ENCODE peak calls at places on chromosome 17, in nine cellular contexts. One of them, this sample, is unnamed.
A peak's percentile ranks its signal among the peaks of the same experiment; 100 is the strongest.

GRCh38 chr17:4958102-4958501 is 7.2 kb downstream of the ENO3 start:
- DNase-seq in BE2C: no peak
- DNase-seq in renal cortical epithelial cell: no peak
- DNase-seq in glutamatergic neuron: no peak
- DNase-seq in amniotic epithelial cell: no peak
- DNase-seq in T follicular helper cell: no peak
- DNase-seq in heart left ventricle: no peak
- DNase-seq in DMS53: no peak
- DNase-seq in RPMI8226: no peak
- DNase-seq in this sample: no peak

GRCh38 chr17:40533896-40534295 is 31.4 kb downstream of the CCR7 start:
- DNase-seq in BE2C: no peak
- DNase-seq in renal cortical epithelial cell: no peak
- DNase-seq in glutamatergic neuron: no peak
- DNase-seq in amniotic epithelial cell: no peak
- DNase-seq in T follicular helper cell: no peak
- DNase-seq in heart left ventricle: no peak
- DNase-seq in DMS53: peak; percentile 50
- DNase-seq in RPMI8226: no peak
- DNase-seq in this sample: no peak

GRCh38 chr17:10099051-10099571 is 99.3 kb downstream of the GAS7 start:
- DNase-seq in BE2C: no peak
- DNase-seq in renal cortical epithelial cell: no peak
- DNase-seq in glutamatergic neuron: no peak
- DNase-seq in amniotic epithelial cell: peak; percentile 81
- DNase-seq in T follicular helper cell: no peak
- DNase-seq in heart left ventricle: no peak
- DNase-seq in DMS53: no peak
- DNase-seq in RPMI8226: no peak
- DNase-seq in this sample: peak; percentile 91

GRCh38 chr17:17213775-17214174 is 7.6 kb upstream of the PLD6 start:
- DNase-seq in BE2C: no peak
- DNase-seq in renal cortical epithelial cell: no peak
- DNase-seq in glutamatergic neuron: no peak
- DNase-seq in amniotic epithelial cell: no peak
- DNase-seq in T follicular helper cell: no peak
- DNase-seq in heart left ventricle: no peak
- DNase-seq in DMS53: no peak
- DNase-seq in RPMI8226: no peak
- DNase-seq in this sample: no peak

GRCh38 chr17:69117855-69118758 is 23.6 kb downstream of the ABCA6 start:
- DNase-seq in BE2C: no peak
- DNase-seq in renal cortical epithelial cell: peak; percentile 40
- DNase-seq in glutamatergic neuron: no peak
- DNase-seq in amniotic epithelial cell: no peak
- DNase-seq in T follicular helper cell: no peak
- DNase-seq in heart left ventricle: no peak
- DNase-seq in DMS53: no peak
- DNase-seq in RPMI8226: no peak
- DNase-seq in this sample: no peak

GRCh38 chr17:56679148-56679766 is 85.8 kb downstream of the NOG start:
- DNase-seq in BE2C: no peak
- DNase-seq in renal cortical epithelial cell: peak; percentile 48
- DNase-seq in glutamatergic neuron: peak; percentile 34
- DNase-seq in amniotic epithelial cell: peak; percentile 17
- DNase-seq in T follicular helper cell: no peak
- DNase-seq in heart left ventricle: no peak
- DNase-seq in DMS53: peak; percentile 49
- DNase-seq in RPMI8226: peak; percentile 17
- DNase-seq in this sample: peak; percentile 35

GRCh38 chr17:2378905-2379304 is 22.0 kb downstream of the MNT start:
- DNase-seq in BE2C: no peak
- DNase-seq in renal cortical epithelial cell: no peak
- DNase-seq in glutamatergic neuron: no peak
- DNase-seq in amniotic epithelial cell: no peak
- DNase-seq in T follicular helper cell: no peak
- DNase-seq in heart left ventricle: no peak
- DNase-seq in DMS53: no peak
- DNase-seq in RPMI8226: no peak
- DNase-seq in this sample: no peak

GRCh38 chr17:40399185-40399584 is 18.5 kb downstream of the TOP2A start:
- DNase-seq in BE2C: no peak
- DNase-seq in renal cortical epithelial cell: peak; percentile 73
- DNase-seq in glutamatergic neuron: no peak
- DNase-seq in amniotic epithelial cell: peak; percentile 64
- DNase-seq in T follicular helper cell: no peak
- DNase-seq in heart left ventricle: no peak
- DNase-seq in DMS53: peak; percentile 73
- DNase-seq in RPMI8226: peak; percentile 54
- DNase-seq in this sample: peak; percentile 73

GRCh38 chr17:37273419-37274051 is 102.2 kb upstream of the C17orf78 start:
- DNase-seq in BE2C: no peak
- DNase-seq in renal cortical epithelial cell: peak; percentile 25
- DNase-seq in glutamatergic neuron: peak; percentile 54
- DNase-seq in amniotic epithelial cell: peak; percentile 99
- DNase-seq in T follicular helper cell: no peak
- DNase-seq in heart left ventricle: no peak
- DNase-seq in DMS53: no peak
- DNase-seq in RPMI8226: peak; percentile 31
- DNase-seq in this sample: peak; percentile 99

GRCh38 chr17:8256291-8256690 is 7.2 kb downstream of the PFAS start:
- DNase-seq in BE2C: no peak
- DNase-seq in renal cortical epithelial cell: no peak
- DNase-seq in glutamatergic neuron: no peak
- DNase-seq in amniotic epithelial cell: no peak
- DNase-seq in T follicular helper cell: no peak
- DNase-seq in heart left ventricle: no peak
- DNase-seq in DMS53: no peak
- DNase-seq in RPMI8226: no peak
- DNase-seq in this sample: no peak

GRCh38 chr17:17716837-17717523 is 35.7 kb downstream of the RAI1 start:
- DNase-seq in BE2C: no peak
- DNase-seq in renal cortical epithelial cell: no peak
- DNase-seq in glutamatergic neuron: no peak
- DNase-seq in amniotic epithelial cell: no peak
- DNase-seq in T follicular helper cell: no peak
- DNase-seq in heart left ventricle: no peak
- DNase-seq in DMS53: no peak
- DNase-seq in RPMI8226: no peak
- DNase-seq in this sample: no peak

GRCh38 chr17:80109066-80109618 is 7.8 kb downstream of the GAA start:
- DNase-seq in BE2C: no peak
- DNase-seq in renal cortical epithelial cell: no peak
- DNase-seq in glutamatergic neuron: no peak
- DNase-seq in amniotic epithelial cell: no peak
- DNase-seq in T follicular helper cell: no peak
- DNase-seq in heart left ventricle: no peak
- DNase-seq in DMS53: no peak
- DNase-seq in RPMI8226: no peak
- DNase-seq in this sample: no peak

GRCh38 chr17:74868908-74869255 is 3.9 kb downstream of the FDXR start:
- DNase-seq in BE2C: no peak
- DNase-seq in renal cortical epithelial cell: no peak
- DNase-seq in glutamatergic neuron: no peak
- DNase-seq in amniotic epithelial cell: no peak
- DNase-seq in T follicular helper cell: no peak
- DNase-seq in heart left ventricle: no peak
- DNase-seq in DMS53: no peak
- DNase-seq in RPMI8226: no peak
- DNase-seq in this sample: no peak

GRCh38 chr17:2057714-2058520 is 3.0 kb downstream of the HIC1 start:
- DNase-seq in BE2C: no peak
- DNase-seq in renal cortical epithelial cell: no peak
- DNase-seq in glutamatergic neuron: no peak
- DNase-seq in amniotic epithelial cell: no peak
- DNase-seq in T follicular helper cell: no peak
- DNase-seq in heart left ventricle: no peak
- DNase-seq in DMS53: peak; percentile 79
- DNase-seq in RPMI8226: no peak
- DNase-seq in this sample: peak; percentile 43

GRCh38 chr17:13311301-13311700 is 290.4 kb downstream of the HS3ST3A1 start:
- DNase-seq in BE2C: no peak
- DNase-seq in renal cortical epithelial cell: no peak
- DNase-seq in glutamatergic neuron: no peak
- DNase-seq in amniotic epithelial cell: peak; percentile 65
- DNase-seq in T follicular helper cell: no peak
- DNase-seq in heart left ventricle: no peak
- DNase-seq in DMS53: no peak
- DNase-seq in RPMI8226: no peak
- DNase-seq in this sample: peak; percentile 44

GRCh38 chr17:81444610-81445339 is 49.5 kb downstream of the BAHCC1 start:
- DNase-seq in BE2C: no peak
- DNase-seq in renal cortical epithelial cell: no peak
- DNase-seq in glutamatergic neuron: no peak
- DNase-seq in amniotic epithelial cell: no peak
- DNase-seq in T follicular helper cell: no peak
- DNase-seq in heart left ventricle: no peak
- DNase-seq in DMS53: no peak
- DNase-seq in RPMI8226: no peak
- DNase-seq in this sample: no peak

GRCh38 chr17:83189013-83189672 is 109.7 kb downstream of the METRNL start:
- DNase-seq in BE2C: no peak
- DNase-seq in renal cortical epithelial cell: no peak
- DNase-seq in glutamatergic neuron: no peak
- DNase-seq in amniotic epithelial cell: no peak
- DNase-seq in T follicular helper cell: no peak
- DNase-seq in heart left ventricle: no peak
- DNase-seq in DMS53: no peak
- DNase-seq in RPMI8226: no peak
- DNase-seq in this sample: no peak

GRCh38 chr17:18179804-18180203 is 3.8 kb upstream of the ALKBH5 start:
- DNase-seq in BE2C: no peak
- DNase-seq in renal cortical epithelial cell: no peak
- DNase-seq in glutamatergic neuron: no peak
- DNase-seq in amniotic epithelial cell: peak; percentile 92
- DNase-seq in T follicular helper cell: no peak
- DNase-seq in heart left ventricle: no peak
- DNase-seq in DMS53: no peak
- DNase-seq in RPMI8226: no peak
- DNase-seq in this sample: no peak

GRCh38 chr17:2693561-2694380 is 17.8 kb downstream of the CLUH start:
- DNase-seq in BE2C: no peak
- DNase-seq in renal cortical epithelial cell: no peak
- DNase-seq in glutamatergic neuron: peak; percentile 9
- DNase-seq in amniotic epithelial cell: no peak
- DNase-seq in T follicular helper cell: no peak
- DNase-seq in heart left ventricle: no peak
- DNase-seq in DMS53: no peak
- DNase-seq in RPMI8226: no peak
- DNase-seq in this sample: no peak

GRCh38 chr17:77721823-77722160 is 236.7 kb upstream of the TNRC6C start:
- DNase-seq in BE2C: no peak
- DNase-seq in renal cortical epithelial cell: no peak
- DNase-seq in glutamatergic neuron: no peak
- DNase-seq in amniotic epithelial cell: no peak
- DNase-seq in T follicular helper cell: no peak
- DNase-seq in heart left ventricle: no peak
- DNase-seq in DMS53: no peak
- DNase-seq in RPMI8226: no peak
- DNase-seq in this sample: no peak

GRCh38 chr17:9239821-9240658 is 218.7 kb downstream of the NTN1 start:
- DNase-seq in BE2C: peak; percentile 27
- DNase-seq in renal cortical epithelial cell: no peak
- DNase-seq in glutamatergic neuron: peak; percentile 59
- DNase-seq in amniotic epithelial cell: peak; percentile 41
- DNase-seq in T follicular helper cell: peak; percentile 48
- DNase-seq in heart left ventricle: peak; percentile 82
- DNase-seq in DMS53: peak; percentile 86
- DNase-seq in RPMI8226: peak; percentile 8
- DNase-seq in this sample: peak; percentile 63

GRCh38 chr17:73799781-73800627 is 155.8 kb upstream of the SDK2 start:
- DNase-seq in BE2C: no peak
- DNase-seq in renal cortical epithelial cell: peak; percentile 26
- DNase-seq in glutamatergic neuron: no peak
- DNase-seq in amniotic epithelial cell: peak; percentile 40
- DNase-seq in T follicular helper cell: no peak
- DNase-seq in heart left ventricle: no peak
- DNase-seq in DMS53: no peak
- DNase-seq in RPMI8226: no peak
- DNase-seq in this sample: no peak

GRCh38 chr17:2369551-2370210 is 31.2 kb downstream of the MNT start:
- DNase-seq in BE2C: peak; percentile 36
- DNase-seq in renal cortical epithelial cell: no peak
- DNase-seq in glutamatergic neuron: peak; percentile 67
- DNase-seq in amniotic epithelial cell: peak; percentile 25
- DNase-seq in T follicular helper cell: no peak
- DNase-seq in heart left ventricle: no peak
- DNase-seq in DMS53: peak; percentile 16
- DNase-seq in RPMI8226: no peak
- DNase-seq in this sample: no peak

GRCh38 chr17:245611-246010 is 64.2 kb upstream of the DOC2B start:
- DNase-seq in BE2C: no peak
- DNase-seq in renal cortical epithelial cell: no peak
- DNase-seq in glutamatergic neuron: no peak
- DNase-seq in amniotic epithelial cell: no peak
- DNase-seq in T follicular helper cell: no peak
- DNase-seq in heart left ventricle: no peak
- DNase-seq in DMS53: no peak
- DNase-seq in RPMI8226: no peak
- DNase-seq in this sample: no peak

GRCh38 chr17:47982645-47983440 is 11.9 kb downstream of the CDK5RAP3 start:
- DNase-seq in BE2C: peak; percentile 76
- DNase-seq in renal cortical epithelial cell: no peak
- DNase-seq in glutamatergic neuron: no peak
- DNase-seq in amniotic epithelial cell: peak; percentile 61
- DNase-seq in T follicular helper cell: no peak
- DNase-seq in heart left ventricle: no peak
- DNase-seq in DMS53: no peak
- DNase-seq in RPMI8226: no peak
- DNase-seq in this sample: no peak

GRCh38 chr17:76951375-76951905 is 83.2 kb downstream of the MGAT5B start:
- DNase-seq in BE2C: no peak
- DNase-seq in renal cortical epithelial cell: no peak
- DNase-seq in glutamatergic neuron: no peak
- DNase-seq in amniotic epithelial cell: no peak
- DNase-seq in T follicular helper cell: no peak
- DNase-seq in heart left ventricle: no peak
- DNase-seq in DMS53: no peak
- DNase-seq in RPMI8226: peak; percentile 97
- DNase-seq in this sample: no peak

GRCh38 chr17:59791603-59792457 is 84.4 kb downstream of the VMP1 start:
- DNase-seq in BE2C: no peak
- DNase-seq in renal cortical epithelial cell: peak; percentile 18
- DNase-seq in glutamatergic neuron: no peak
- DNase-seq in amniotic epithelial cell: peak; percentile 75
- DNase-seq in T follicular helper cell: no peak
- DNase-seq in heart left ventricle: no peak
- DNase-seq in DMS53: no peak
- DNase-seq in RPMI8226: no peak
- DNase-seq in this sample: peak; percentile 67

GRCh38 chr17:50721194-50722010 is 2.0 kb downstream of the LUC7L3 start:
- DNase-seq in BE2C: no peak
- DNase-seq in renal cortical epithelial cell: peak; percentile 26
- DNase-seq in glutamatergic neuron: no peak
- DNase-seq in amniotic epithelial cell: peak; percentile 9
- DNase-seq in T follicular helper cell: no peak
- DNase-seq in heart left ventricle: no peak
- DNase-seq in DMS53: no peak
- DNase-seq in RPMI8226: peak; percentile 35
- DNase-seq in this sample: peak; percentile 44